ENCODE peak calls at places on chromosomes 2 and 18, in four cellular contexts. E is erythroblast, Y is mesothelial cell of epicardium, Z is substantia nigra. R is an unnamed sample.

GRCh38 chr18:62033756-62034155 is 140.9 kb upstream of the RNF152 start:
- DNase-seq in E (no peak), Y (no peak), Z (no peak), R (no peak)

GRCh38 chr2:3827673-3828575 is 124.5 kb downstream of the DCDC2C start:
- DNase-seq in E (peak), Y (no peak), Z (no peak), R (peak)

GRCh38 chr2:125418483-125418882 is 1237.5 kb upstream of the GYPC start:
- DNase-seq in Z (no peak), E (no peak), Y (no peak), R (no peak)

GRCh38 chr18:66582151-66582550 is 21.7 kb downstream of the CDH19 start:
- DNase-seq in Y (no peak), E (no peak), Z (no peak), R (no peak)

GRCh38 chr2:16194096-16194390 is 253.7 kb downstream of the MYCN start:
- DNase-seq in E (no peak), Z (no peak), Y (no peak), R (no peak)

GRCh38 chr2:71801969-71802368 is 345.7 kb downstream of the CYP26B1 start:
- DNase-seq in E (peak), Y (no peak), Z (peak), R (peak)

GRCh38 chr2:68385232-68385906 is 20.3 kb downstream of the PLEK start:
- DNase-seq in Z (no peak), E (no peak), Y (no peak), R (no peak)

GRCh38 chr18:67310826-67311225 is 205.7 kb downstream of the DSEL start:
- DNase-seq in Y (no peak), Z (no peak), E (no peak), R (no peak)

GRCh38 chr2:6914829-6915228 is 2.4 kb upstream of the RNF144A start:
- DNase-seq in Z (no peak), Y (no peak), E (no peak), R (no peak)

GRCh38 chr18:23355206-23355605 is 97.9 kb upstream of the RIOK3 start:
- DNase-seq in Z (peak), Y (no peak), E (no peak), R (no peak)

GRCh38 chr2:31271851-31272267 is 37.9 kb downstream of the EHD3 start:
- DNase-seq in Y (no peak), E (no peak), Z (no peak), R (no peak)

GRCh38 chr2:85804583-85804982 is 50.8 kb downstream of the ATOH8 start:
- DNase-seq in E (peak), Y (no peak), Z (no peak), R (peak)

GRCh38 chr2:64327510-64328414 is 126.2 kb upstream of the LGALSL start:
- DNase-seq in E (no peak), Z (peak), Y (no peak), R (peak)

GRCh38 chr2:237725661-237726060 is 72.9 kb upstream of the RBM44 start:
- DNase-seq in Z (no peak), E (no peak), Y (no peak), R (no peak)

GRCh38 chr2:59025157-59025757 is 784.1 kb upstream of the FANCL start:
- DNase-seq in E (peak), Z (no peak), Y (no peak), R (peak)

GRCh38 chr2:57139179-57139578 is 907.4 kb upstream of the VRK2 start:
- DNase-seq in Y (no peak), Z (no peak), E (no peak), R (no peak)

GRCh38 chr2:73217160-73217559 is 3.1 kb downstream of the SMYD5 start:
- DNase-seq in Z (no peak), Y (no peak), E (no peak), R (no peak)

GRCh38 chr2:24179683-24180082 is 4.8 kb downstream of the FAM228A start:
- DNase-seq in Y (no peak), Z (no peak), E (no peak), R (no peak)

GRCh38 chr2:205465791-205466190 is 216.5 kb upstream of the NRP2 start:
- DNase-seq in Z (no peak), Y (no peak), E (no peak), R (no peak)

GRCh38 chr2:23489471-23490400 is 104.8 kb downstream of the KLHL29 start:
- DNase-seq in Y (no peak), E (no peak), Z (no peak), R (peak)

GRCh38 chr18:36265035-36265434 is 32.5 kb upstream of the FHOD3 start:
- DNase-seq in E (peak), Y (no peak), Z (no peak), R (peak)

GRCh38 chr2:154447727-154448418 is 250.6 kb upstream of the KCNJ3 start:
- DNase-seq in Y (no peak), Z (no peak), E (no peak), R (no peak)

GRCh38 chr2:11530864-11531451 is 2.9 kb upstream of the GREB1 start:
- DNase-seq in E (no peak), Z (no peak), Y (no peak), R (no peak)

GRCh38 chr2:169366066-169366465 is 3.7 kb upstream of the LRP2 start:
- DNase-seq in Z (no peak), Y (no peak), E (no peak), R (no peak)

GRCh38 chr18:49344825-49345224 is 115.6 kb downstream of the DYM start:
- DNase-seq in Z (no peak), E (no peak), Y (no peak), R (no peak)

GRCh38 chr2:151860613-151861146 is 32.5 kb upstream of the ARL5A start:
- DNase-seq in Z (no peak), E (no peak), Y (no peak), R (no peak)

GRCh38 chr2:99851091-99851490 is 291.3 kb downstream of the AFF3 start:
- DNase-seq in E (no peak), Z (no peak), Y (no peak), R (no peak)

GRCh38 chr2:39902103-39902502 is 123.0 kb upstream of the THUMPD2 start:
- DNase-seq in E (no peak), Z (no peak), Y (no peak), R (no peak)

GRCh38 chr2:190911813-190912212 is 31.2 kb downstream of the GLS start:
- DNase-seq in Y (no peak), E (peak), Z (no peak), R (no peak)

GRCh38 chr2:101145406-101145805 is 5.8 kb downstream of the TBC1D8 start:
- DNase-seq in Z (no peak), Y (no peak), E (no peak), R (no peak)

GRCh38 chr2:17059452-17059851 is 393.8 kb upstream of the CYRIA start:
- DNase-seq in E (no peak), Z (no peak), Y (no peak), R (no peak)

GRCh38 chr2:146982393-146982846 is 862.4 kb upstream of the ACVR2A start:
- DNase-seq in Z (no peak), Y (no peak), E (no peak), R (peak)

GRCh38 chr2:230757476-230757875 is 44.8 kb downstream of the CAB39 start:
- DNase-seq in Z (no peak), Y (no peak), E (no peak), R (no peak)

GRCh38 chr2:168798076-168798887 is 4.2 kb upstream of the NOSTRIN start:
- DNase-seq in E (peak), Y (no peak), Z (no peak), R (peak)

GRCh38 chr2:189204322-189204941 is 24.9 kb upstream of the COL5A2 start:
- DNase-seq in Y (no peak), Z (no peak), E (no peak), R (peak)

GRCh38 chr18:79519751-79520472 is 124.2 kb downstream of the NFATC1 start:
- DNase-seq in Y (no peak), Z (no peak), E (peak), R (peak)

GRCh38 chr2:16179701-16180402 is 239.5 kb downstream of the MYCN start:
- DNase-seq in E (no peak), Y (no peak), Z (no peak), R (no peak)

GRCh38 chr2:24354899-24355298 is 5.4 kb downstream of the ITSN2 start:
- DNase-seq in Y (no peak), Z (no peak), E (no peak), R (peak)

GRCh38 chr2:98216611-98217010 is 129.6 kb downstream of the VWA3B start:
- DNase-seq in E (no peak), Z (no peak), Y (no peak), R (no peak)

GRCh38 chr2:101628050-101628392 is 69.5 kb upstream of the MAP4K4 start:
- DNase-seq in E (no peak), Y (no peak), Z (no peak), R (no peak)

R was measured in OCI-M1.